ENCODE peak calls at places on chromosomes 6 and 20, in nine cellular contexts. L is GM23338, A is adipocyte, Q is HepG2, C is Caco-2, Z is fibroblast of lung, V is endothelial cell of umbilical vein, F is left lung, N is heart right ventricle. J is an unnamed sample. For H3K36me3 and H3K4me1, the result is how much of the 10 kb centered on the place peaks cover.

GRCh38 chr6:146957443-146957842 is 246.8 kb upstream of the STXBP5 start:
- DNase-seq in L (no peak), A (no peak), Q (no peak), C (no peak), Z (no peak), V (no peak), F (no peak), N (no peak), J (no peak)

GRCh38 chr20:33896509-33896908 is 85.4 kb downstream of the CHMP4B start:
- DNase-seq in L (no peak), A (peak), Q (no peak), C (no peak), Z (peak), V (no peak), F (no peak), N (no peak), J (no peak)

GRCh38 chr20:34541917-34542316 is 16.6 kb upstream of the MAP1LC3A start:
- DNase-seq in L (no peak), A (no peak), Q (no peak), C (no peak), Z (no peak), V (no peak), F (no peak), N (no peak), J (no peak)

GRCh38 chr6:44789790-44790189 is 402.3 kb downstream of the CDC5L start:
- DNase-seq in L (no peak), A (no peak), Q (no peak), C (no peak), Z (no peak), V (no peak), F (no peak), N (no peak), J (no peak)

GRCh38 chr20:47677314-47678129 is 107.8 kb downstream of the SULF2 start:
- DNase-seq in L (peak), A (peak), Q (peak), C (peak), Z (peak), V (peak), F (no peak), N (peak), J (no peak)

GRCh38 chr6:135251416-135251815 is 70.3 kb downstream of the MYB start:
- DNase-seq in L (peak), A (no peak), Q (peak), C (no peak), Z (no peak), V (no peak), F (peak), N (no peak), J (no peak)

GRCh38 chr6:21506126-21506525 is 87.4 kb upstream of the SOX4 start:
- DNase-seq in L (no peak), A (no peak), Q (no peak), C (no peak), Z (no peak), V (no peak), F (no peak), N (no peak), J (no peak)

GRCh38 chr6:7887278-7887991 is 23.2 kb downstream of the TXNDC5 start:
- DNase-seq in L (no peak), A (no peak), Q (no peak), C (no peak), Z (no peak), V (peak), F (no peak), N (no peak), J (no peak)

GRCh38 chr6:52611833-52612232 is 35.0 kb upstream of the TRAM2 start:
- DNase-seq in L (no peak), A (no peak), Q (no peak), C (no peak), Z (no peak), V (no peak), F (no peak), N (no peak), J (no peak)

GRCh38 chr6:90131614-90132423 is 164.8 kb downstream of the BACH2 start:
- DNase-seq in L (no peak), A (peak), Q (no peak), C (no peak), Z (peak), V (no peak), F (peak), N (peak), J (peak)

GRCh38 chr6:170088349-170088951 is 202.4 kb downstream of the DLL1 start:
- DNase-seq in L (no peak), A (no peak), Q (no peak), C (peak), Z (no peak), V (no peak), F (peak), N (no peak), J (peak)

GRCh38 chr20:61507778-61508177 is 255.7 kb downstream of the CDH4 start:
- DNase-seq in L (no peak), A (no peak), Q (no peak), C (no peak), Z (no peak), V (no peak), F (no peak), N (no peak), J (peak)

GRCh38 chr20:63708301-63709148 is 686 bp downstream of the ZGPAT start:
- DNase-seq in L (peak), A (peak), Q (no peak), C (peak), Z (no peak), V (no peak), F (peak), N (no peak), J (no peak)

GRCh38 chr6:43636312-43636667 is 650 bp downstream of the MAD2L1BP start:
- DNase-seq in L (peak), A (peak), Q (no peak), C (no peak), Z (peak), V (no peak), F (no peak), N (no peak), J (no peak)

GRCh38 chr20:12575352-12576095 is 433.2 kb upstream of the SPTLC3 start:
- DNase-seq in L (no peak), A (no peak), Q (no peak), C (no peak), Z (no peak), V (no peak), F (no peak), N (peak), J (no peak)

GRCh38 chr6:44265843-44266233 is 487 bp upstream of the NFKBIE start:
- DNase-seq in L (no peak), A (no peak), Q (no peak), C (no peak), Z (no peak), V (no peak), F (no peak), N (no peak), J (no peak)

GRCh38 chr6:53567701-53568100 is 22.8 kb upstream of the GCLC start:
- DNase-seq in L (no peak), A (no peak), Q (no peak), C (no peak), Z (no peak), V (no peak), F (no peak), N (no peak), J (no peak)

GRCh38 chr6:166691199-166691598 is 64.1 kb upstream of the RPS6KA2 start:
- DNase-seq in L (no peak), A (peak), Q (no peak), C (no peak), Z (peak), V (peak), F (peak), N (peak), J (no peak)

GRCh38 chr20:44914924-44915323 is 5.1 kb downstream of the PABPC1L start:
- DNase-seq in L (no peak), A (no peak), Q (no peak), C (peak), Z (no peak), V (no peak), F (no peak), N (no peak), J (no peak)

GRCh38 chr6:158567871-158568401 is 8.0 kb downstream of the TMEM181 start:
- DNase-seq in L (no peak), A (no peak), Q (no peak), C (no peak), Z (no peak), V (no peak), F (no peak), N (no peak), J (no peak)

GRCh38 chr20:4853004-4853403 is 131.3 kb downstream of the PRND start:
- DNase-seq in L (no peak), A (no peak), Q (no peak), C (no peak), Z (no peak), V (no peak), F (no peak), N (no peak), J (no peak)

GRCh38 chr6:150312395-150312794 is 56.4 kb upstream of the IYD start:
- DNase-seq in L (no peak), A (no peak), Q (no peak), C (no peak), Z (no peak), V (no peak), F (no peak), N (no peak), J (no peak)

GRCh38 chr20:14055127-14055742 is 59.9 kb downstream of the MACROD2 start:
- DNase-seq in L (peak), A (peak), Q (peak), C (no peak), Z (peak), V (peak), F (no peak), N (peak), J (no peak)

GRCh38 chr6:90573624-90574023 is 13.2 kb downstream of the MAP3K7 start:
- DNase-seq in L (no peak), A (no peak), Q (no peak), C (no peak), Z (no peak), V (no peak), F (no peak), N (no peak), J (no peak)

GRCh38 chr20:1029980-1030379 is 27.9 kb upstream of the RSPO4 start:
- DNase-seq in L (no peak), A (no peak), Q (no peak), C (no peak), Z (no peak), V (no peak), F (no peak), N (no peak), J (no peak)

GRCh38 chr6:80319286-80319685 is 212.8 kb downstream of the BCKDHB start:
- DNase-seq in L (no peak), A (no peak), Q (no peak), C (no peak), Z (peak), V (no peak), F (no peak), N (no peak), J (no peak)

GRCh38 chr6:46221221-46221793 is 50.5 kb upstream of the ENPP5 start:
- DNase-seq in L (peak), A (peak), Q (peak), C (no peak), Z (peak), V (peak), F (no peak), N (no peak), J (no peak)

GRCh38 chr20:38725959-38726848 is 1.9 kb downstream of the SLC32A1 start:
- DNase-seq in L (peak), A (no peak), Q (peak), C (peak), Z (no peak), V (peak), F (no peak), N (peak), J (no peak)

DNA sequence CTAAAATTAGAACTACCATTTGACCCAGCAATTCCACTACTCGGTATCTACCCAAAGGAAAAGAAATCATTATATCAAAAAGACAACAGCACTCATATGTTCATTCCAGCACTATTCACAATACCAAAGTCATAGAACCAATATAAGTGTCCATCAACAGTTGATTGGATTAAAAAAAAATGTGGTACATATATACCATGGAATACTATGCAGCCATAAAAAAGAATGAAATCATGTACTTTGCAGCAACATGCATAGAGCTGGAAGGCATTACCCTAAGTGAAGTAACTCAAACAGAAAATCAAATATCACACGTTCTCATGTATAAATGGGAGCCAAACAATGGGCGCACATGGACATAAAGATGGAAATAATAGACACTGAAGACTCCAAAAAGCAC is 163.3 kb downstream of the DST start:
- DNase-seq in L (no peak), A (no peak), Q (no peak), C (no peak), Z (no peak), V (no peak), F (no peak), N (no peak), J (no peak)
- H3K36me3 ChIP-seq in L (under half), A (half or more), Q (under half), C (under half), Z (under half), V (under half), F (under half), N (under half), J (under half)

GRCh38 chr20:53708129-53708968 is 114.7 kb upstream of the ZNF217 start:
- DNase-seq in L (no peak), A (peak), Q (no peak), C (peak), Z (peak), V (no peak), F (no peak), N (no peak), J (no peak)
- H3K4me3 ChIP-seq in L (no peak), A (peak), Q (no peak), C (no peak), Z (no peak), V (no peak), F (no peak), N (no peak), J (no peak)

DNA sequence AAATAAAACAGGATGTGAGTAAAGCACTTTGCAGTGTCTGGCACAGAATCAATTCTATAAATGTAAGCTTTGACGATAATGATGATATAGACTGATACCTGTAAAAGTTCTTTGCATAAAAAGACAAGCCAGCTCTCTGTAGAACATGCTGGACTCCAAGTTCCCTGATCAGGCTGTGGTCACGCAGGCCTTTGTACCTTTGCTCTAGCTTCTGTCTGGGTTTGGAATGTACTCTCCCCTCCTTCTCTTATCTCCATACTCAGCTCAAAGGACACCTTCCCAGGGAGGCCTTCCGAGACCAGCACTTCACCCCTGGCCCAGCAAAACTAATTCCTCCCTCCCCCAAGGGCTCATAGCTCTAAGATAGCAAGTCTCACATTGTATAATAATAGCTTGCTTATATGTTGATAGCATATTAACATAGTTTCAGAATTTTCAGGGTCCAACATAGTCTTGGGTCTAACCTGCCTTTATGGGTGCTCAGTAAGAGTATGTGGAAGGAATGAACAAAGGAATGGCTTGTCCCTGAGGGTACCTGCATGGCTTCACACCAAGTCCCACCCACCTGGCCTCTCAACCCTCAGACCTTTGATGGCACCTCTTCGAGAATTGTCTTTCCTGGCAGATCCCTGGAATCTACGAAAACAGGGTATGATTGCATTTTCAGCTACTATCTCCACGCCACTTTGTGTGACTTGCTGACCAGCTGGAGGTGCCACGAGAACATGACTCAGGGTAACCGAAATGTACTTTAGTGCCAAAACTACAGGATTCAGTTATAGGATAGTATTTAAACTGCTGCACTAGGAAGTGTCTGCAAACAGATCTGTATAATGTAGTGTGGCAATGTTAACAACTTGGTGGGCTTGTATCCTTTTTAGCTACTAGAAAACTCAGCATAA is 41.7 kb upstream of the PIM1 start:
- DNase-seq in L (peak), A (peak), Q (peak), C (peak), Z (peak), V (peak), F (no peak), N (no peak), J (no peak)
- H3K4me1 ChIP-seq in L (half or more), A (under half), Q (half or more), C (half or more), Z (under half), V (under half), F (under half), N (under half), J (under half)

GRCh38 chr6:161217631-161218030 is 56.2 kb downstream of the AGPAT4 start:
- DNase-seq in L (no peak), A (no peak), Q (no peak), C (no peak), Z (no peak), V (no peak), F (no peak), N (no peak), J (no peak)
- H3K36me3 ChIP-seq in L (under half), A (under half), Q (under half), C (under half), Z (under half), V (under half), F (under half), N (under half), J (under half)

GRCh38 chr6:48111575-48111974 is 578 bp upstream of the PTCHD4 start:
- DNase-seq in L (peak), A (no peak), Q (no peak), C (no peak), Z (peak), V (no peak), F (no peak), N (no peak), J (no peak)

GRCh38 chr6:48110436-48111142 is 408 bp downstream of the PTCHD4 start:
- DNase-seq in L (no peak), A (no peak), Q (no peak), C (no peak), Z (peak), V (peak), F (no peak), N (no peak), J (no peak)

GRCh38 chr6:48109902-48110301 is 1.1 kb downstream of the PTCHD4 start:
- DNase-seq in L (no peak), A (peak), Q (peak), C (no peak), Z (peak), V (peak), F (no peak), N (no peak), J (no peak)

GRCh38 chr6:48113130-48113529 is 2.1 kb upstream of the PTCHD4 start:
- DNase-seq in L (no peak), A (no peak), Q (no peak), C (no peak), Z (no peak), V (no peak), F (no peak), N (no peak), J (no peak)

DNA sequence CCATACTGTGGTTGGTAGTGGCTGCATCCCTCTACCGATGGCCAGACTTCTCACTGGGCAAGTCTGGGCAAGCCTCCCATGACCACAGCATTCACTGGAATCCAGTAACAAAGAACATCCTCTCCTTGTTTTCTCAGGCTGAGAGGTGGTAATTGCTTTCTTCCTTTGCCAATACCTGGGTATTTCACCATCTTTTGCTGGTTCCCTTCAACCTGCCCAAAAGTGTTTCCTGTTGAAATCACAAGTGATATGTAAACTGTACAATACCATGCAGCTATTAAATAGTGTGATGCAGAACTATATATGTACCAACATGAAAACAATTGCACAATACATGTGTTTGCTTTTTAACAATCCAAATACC is at the start of gene PTCHD4:
- DNase-seq in L (peak), A (peak), Q (peak), C (peak), Z (peak), V (peak), F (no peak), N (peak), J (no peak)
- H3K4me3 ChIP-seq in L (peak), A (peak), Q (peak), C (no peak), Z (peak), V (peak), F (peak), N (peak), J (no peak)

DNA sequence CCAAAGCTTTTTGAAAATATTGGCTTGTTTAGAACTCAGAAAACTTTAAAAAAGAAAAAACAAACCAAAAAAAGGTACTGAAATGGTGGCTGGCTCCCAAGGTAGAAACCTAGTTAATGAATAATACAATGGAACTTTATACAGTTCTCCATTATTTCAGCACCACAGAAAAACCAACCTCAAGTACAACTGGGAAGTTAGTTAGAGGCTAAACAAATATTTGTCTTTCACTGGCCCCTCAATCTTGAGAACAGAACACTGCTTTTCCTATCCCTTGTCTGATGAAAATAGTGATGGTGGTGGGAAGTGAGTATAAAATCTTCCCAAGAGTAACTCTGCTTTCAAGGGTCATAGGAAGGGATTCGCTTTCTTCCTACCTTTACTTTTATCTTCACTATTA is 126.5 kb downstream of the REV3L start:
- DNase-seq in L (no peak), A (no peak), Q (peak), C (no peak), Z (no peak), V (no peak), F (no peak), N (no peak), J (no peak)
- H3K4me1 ChIP-seq in L (under half), A (under half), Q (under half), C (under half), Z (under half), V (under half), F (under half), N (under half), J (under half)

GRCh38 chr20:32157611-32158010 is 48.1 kb downstream of the TM9SF4 start:
- DNase-seq in L (no peak), A (no peak), Q (no peak), C (peak), Z (no peak), V (no peak), F (no peak), N (no peak), J (peak)

GRCh38 chr20:32159766-32160221 is 47.7 kb downstream of the PLAGL2 start:
- DNase-seq in L (no peak), A (no peak), Q (no peak), C (peak), Z (no peak), V (no peak), F (no peak), N (no peak), J (peak)

GRCh38 chr20:32158943-32159660 is 48.4 kb downstream of the PLAGL2 start:
- DNase-seq in L (no peak), A (no peak), Q (no peak), C (peak), Z (no peak), V (no peak), F (no peak), N (no peak), J (no peak)

GRCh38 chr20:32160341-32160740 is 47.2 kb downstream of the PLAGL2 start:
- DNase-seq in L (no peak), A (no peak), Q (no peak), C (no peak), Z (no peak), V (no peak), F (no peak), N (no peak), J (no peak)

GRCh38 chr20:32158351-32158750 is 48.8 kb downstream of the TM9SF4 start:
- DNase-seq in L (no peak), A (no peak), Q (no peak), C (peak), Z (no peak), V (no peak), F (no peak), N (no peak), J (peak)
- H3K36me3 ChIP-seq in L (half or more), A (half or more), Q (half or more), C (under half), Z (under half), V (under half), F (half or more), N (under half), J (under half)